ENCODE peak calls at places on chromosomes 13 and 19, in eight cellular contexts. V is HT-29, J is ELR, K is hippocampal formation, T is uterus, N is KG1, I is aorta, G is choroid plexus epithelial cell. H is an unnamed sample.

GRCh38 chr13:22483276-22483675 is 697.5 kb upstream of the SGCG start:
- DNase-seq in V (no peak), J (no peak), K (no peak), T (no peak), N (no peak), I (no peak), G (no peak), H (no peak)

GRCh38 chr13:30370146-30370545 is 52.1 kb upstream of the UBE2L5 start:
- DNase-seq in V (no peak), J (no peak), K (no peak), T (no peak), N (no peak), I (no peak), G (no peak), H (no peak)

GRCh38 chr19:35153701-35154534 is 617 bp upstream of the FXYD5 start:
- DNase-seq in V (peak), J (peak), K (no peak), T (no peak), N (peak), I (no peak), G (peak), H (peak)

GRCh38 chr19:1538978-1539377 is 15.1 kb downstream of the PLK5 start:
- DNase-seq in V (no peak), J (no peak), K (no peak), T (no peak), N (no peak), I (no peak), G (peak), H (no peak)

GRCh38 chr19:55005684-55006488 is 32.2 kb downstream of the GP6 start:
- DNase-seq in V (peak), J (no peak), K (no peak), T (no peak), N (peak), I (no peak), G (peak), H (peak)

GRCh38 chr13:73922728-73923393 is 211.3 kb downstream of the KLF12 start:
- DNase-seq in V (no peak), J (peak), K (no peak), T (no peak), N (no peak), I (no peak), G (no peak), H (no peak)

GRCh38 chr13:48398450-48399095 is 14.3 kb downstream of the LPAR6 start:
- DNase-seq in V (no peak), J (peak), K (no peak), T (no peak), N (no peak), I (no peak), G (peak), H (no peak)

GRCh38 chr19:35436477-35437141 is 11.4 kb upstream of the FFAR2 start:
- DNase-seq in V (no peak), J (peak), K (no peak), T (peak), N (peak), I (peak), G (peak), H (peak)

GRCh38 chr19:35291916-35292315 is at the start of gene MAG:
- DNase-seq in V (no peak), J (no peak), K (peak), T (no peak), N (no peak), I (no peak), G (no peak), H (no peak)

GRCh38 chr13:46315036-46315435 is 72.0 kb downstream of the RUBCNL start:
- DNase-seq in V (no peak), J (no peak), K (no peak), T (no peak), N (no peak), I (no peak), G (no peak), H (no peak)

GRCh38 chr19:1146858-1147780 is 26.9 kb downstream of the SBNO2 start:
- DNase-seq in V (no peak), J (no peak), K (no peak), T (no peak), N (no peak), I (no peak), G (no peak), H (no peak)

GRCh38 chr19:19319725-19320361 is 466 bp downstream of the SUGP1 start:
- DNase-seq in V (peak), J (peak), K (no peak), T (no peak), N (no peak), I (no peak), G (no peak), H (no peak)

GRCh38 chr13:51727634-51728274 is 76.2 kb downstream of the DHRS12 start:
- DNase-seq in V (no peak), J (no peak), K (peak), T (no peak), N (no peak), I (no peak), G (no peak), H (no peak)

GRCh38 chr13:60612593-60612992 is 215.6 kb downstream of the TDRD3 start:
- DNase-seq in V (no peak), J (no peak), K (no peak), T (no peak), N (no peak), I (no peak), G (no peak), H (no peak)

GRCh38 chr13:28716511-28716910 is 2.3 kb downstream of the SLC46A3 start:
- DNase-seq in V (peak), J (peak), K (no peak), T (peak), N (no peak), I (no peak), G (peak), H (peak)

GRCh38 chr19:51246153-51246552 is 4.7 kb upstream of the SIGLECL1 start:
- DNase-seq in V (no peak), J (peak), K (no peak), T (no peak), N (peak), I (no peak), G (peak), H (peak)

GRCh38 chr19:1221141-1221903 is 15.7 kb downstream of the STK11 start:
- DNase-seq in V (peak), J (peak), K (peak), T (peak), N (no peak), I (peak), G (peak), H (no peak)

GRCh38 chr19:34985249-34986022 is 14.7 kb upstream of the GRAMD1A start:
- DNase-seq in V (no peak), J (peak), K (no peak), T (no peak), N (no peak), I (peak), G (peak), H (peak)

GRCh38 chr19:3075605-3076431 is 13.5 kb upstream of the TLE5 start:
- DNase-seq in V (peak), J (peak), K (peak), T (peak), N (peak), I (peak), G (no peak), H (peak)